ENCODE peak calls at places on chromosomes 2 and 18, in four cellular contexts. One of them, this sample, is unnamed.

GRCh38 chr2:176106636-176107539 is at the start of gene HOXD11:
- DNase-seq in upper lobe of right lung: no peak
- DNase-seq in K562: no peak
- DNase-seq in keratinocyte: no peak
- DNase-seq in this sample: no peak

GRCh38 chr2:133951209-133951608 is 302.7 kb upstream of the MGAT5 start:
- DNase-seq in upper lobe of right lung: no peak
- DNase-seq in K562: no peak
- DNase-seq in keratinocyte: no peak
- DNase-seq in this sample: no peak

GRCh38 chr2:240170354-240170735 is 29.9 kb upstream of the OTOS start:
- DNase-seq in upper lobe of right lung: peak; percentile 53
- DNase-seq in K562: peak; percentile 2
- DNase-seq in keratinocyte: no peak
- DNase-seq in this sample: no peak

GRCh38 chr2:101474752-101475384 is at the start of gene RFX8:
- DNase-seq in upper lobe of right lung: no peak
- DNase-seq in K562: no peak
- DNase-seq in keratinocyte: no peak
- DNase-seq in this sample: no peak

GRCh38 chr2:132815522-132815921 is 145.5 kb upstream of the LYPD1 start:
- DNase-seq in upper lobe of right lung: no peak
- DNase-seq in K562: no peak
- DNase-seq in keratinocyte: no peak
- DNase-seq in this sample: no peak

GRCh38 chr2:174477772-174478171 is 9.1 kb downstream of the GPR155 start:
- DNase-seq in upper lobe of right lung: no peak
- DNase-seq in K562: no peak
- DNase-seq in keratinocyte: no peak
- DNase-seq in this sample: no peak

GRCh38 chr2:43482974-43483373 is 112.9 kb downstream of the THADA start:
- DNase-seq in upper lobe of right lung: no peak
- DNase-seq in K562: no peak
- DNase-seq in keratinocyte: no peak
- DNase-seq in this sample: no peak

GRCh38 chr18:77055429-77056310 is 76.9 kb downstream of the MBP start:
- DNase-seq in upper lobe of right lung: peak; percentile 73
- DNase-seq in K562: no peak
- DNase-seq in keratinocyte: no peak
- DNase-seq in this sample: no peak

GRCh38 chr18:77433076-77433475 is 183.4 kb downstream of the GALR1 start:
- DNase-seq in upper lobe of right lung: no peak
- DNase-seq in K562: no peak
- DNase-seq in keratinocyte: no peak
- DNase-seq in this sample: no peak

GRCh38 chr2:240925191-240925575 is 19.0 kb downstream of the CROCC2 start:
- DNase-seq in upper lobe of right lung: peak; percentile 58
- DNase-seq in K562: no peak
- DNase-seq in keratinocyte: no peak
- DNase-seq in this sample: peak; percentile 83

GRCh38 chr2:240794178-240794721 is 25.8 kb downstream of the KIF1A start:
- DNase-seq in upper lobe of right lung: peak; percentile 58
- DNase-seq in K562: no peak
- DNase-seq in keratinocyte: no peak
- DNase-seq in this sample: no peak

GRCh38 chr2:95022309-95023221 is 2.9 kb upstream of the MAL start:
- DNase-seq in upper lobe of right lung: peak; percentile 87
- DNase-seq in K562: peak; percentile 70
- DNase-seq in keratinocyte: no peak
- DNase-seq in this sample: no peak

GRCh38 chr2:71190959-71191943 is 35.7 kb downstream of the PAIP2B start:
- DNase-seq in upper lobe of right lung: no peak
- DNase-seq in K562: peak; percentile 9
- DNase-seq in keratinocyte: no peak
- DNase-seq in this sample: no peak

GRCh38 chr2:46230115-46230571 is 67.1 kb upstream of the EPAS1 start:
- DNase-seq in upper lobe of right lung: peak; percentile 81
- DNase-seq in K562: no peak
- DNase-seq in keratinocyte: no peak
- DNase-seq in this sample: peak; percentile 81

GRCh38 chr2:130388221-130388907 is 32.5 kb downstream of the PTPN18 start:
- DNase-seq in upper lobe of right lung: no peak
- DNase-seq in K562: no peak
- DNase-seq in keratinocyte: no peak
- DNase-seq in this sample: no peak

GRCh38 chr2:97699765-97700444 is 13.5 kb upstream of the ZAP70 start:
- DNase-seq in upper lobe of right lung: no peak
- DNase-seq in K562: peak; percentile 79
- DNase-seq in keratinocyte: no peak
- DNase-seq in this sample: peak; percentile 80

GRCh38 chr18:30971338-30971956 is 71.1 kb downstream of the DSC3 start:
- DNase-seq in upper lobe of right lung: no peak
- DNase-seq in K562: peak; percentile 56
- DNase-seq in keratinocyte: no peak
- DNase-seq in this sample: no peak

GRCh38 chr2:71948781-71949536 is 198.7 kb downstream of the CYP26B1 start:
- DNase-seq in upper lobe of right lung: peak; percentile 45
- DNase-seq in K562: peak; percentile 11
- DNase-seq in keratinocyte: no peak
- DNase-seq in this sample: no peak

GRCh38 chr18:68721681-68722583 is 7.0 kb upstream of the TMX3 start:
- DNase-seq in upper lobe of right lung: no peak
- DNase-seq in K562: no peak
- DNase-seq in keratinocyte: no peak
- DNase-seq in this sample: no peak

GRCh38 chr2:197839327-197839726 is 34.9 kb downstream of the PLCL1 start:
- DNase-seq in upper lobe of right lung: no peak
- DNase-seq in K562: no peak
- DNase-seq in keratinocyte: no peak
- DNase-seq in this sample: no peak

GRCh38 chr2:27133195-27133875 is 1.1 kb downstream of the PREB start:
- DNase-seq in upper lobe of right lung: no peak
- DNase-seq in K562: peak; percentile 30
- DNase-seq in keratinocyte: no peak
- DNase-seq in this sample: no peak

GRCh38 chr2:47946593-47946992 is 40.3 kb upstream of the FBXO11 start:
- DNase-seq in upper lobe of right lung: no peak
- DNase-seq in K562: no peak
- DNase-seq in keratinocyte: no peak
- DNase-seq in this sample: no peak

GRCh38 chr18:2148823-2149222 is 422.5 kb downstream of the METTL4 start:
- DNase-seq in upper lobe of right lung: no peak
- DNase-seq in K562: no peak
- DNase-seq in keratinocyte: no peak
- DNase-seq in this sample: no peak

GRCh38 chr2:46870051-46870839 is 45.4 kb downstream of the MCFD2 start:
- DNase-seq in upper lobe of right lung: peak; percentile 60
- DNase-seq in K562: no peak
- DNase-seq in keratinocyte: no peak
- DNase-seq in this sample: no peak

DNA sequence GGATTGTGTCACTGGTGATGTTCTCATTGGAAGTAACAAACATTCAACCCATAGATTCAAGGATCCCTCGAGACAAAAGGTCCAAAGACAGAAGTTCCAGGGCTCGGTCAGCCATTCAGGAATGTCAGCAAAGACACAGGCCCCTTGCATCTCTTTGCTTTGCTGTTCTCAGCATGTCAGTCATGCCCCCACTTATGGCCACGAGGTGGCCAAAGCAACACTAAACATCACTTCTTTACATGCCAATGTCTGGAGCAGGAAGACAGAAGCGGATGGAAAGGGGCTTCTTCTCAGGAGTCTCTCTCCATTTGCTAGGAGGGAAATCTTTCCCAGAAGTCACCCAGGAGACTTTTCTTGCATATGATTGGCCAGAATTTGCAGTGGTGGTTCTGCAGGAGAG is 191.6 kb upstream of the SP5 start:
- DNase-seq in upper lobe of right lung: no peak
- DNase-seq in K562: no peak
- DNase-seq in keratinocyte: no peak
- DNase-seq in this sample: no peak
- TF ChIP-seq CTCF in upper lobe of right lung: no peak
- TF ChIP-seq CTCF in K562: peak; percentile 34
- TF ChIP-seq CTCF in keratinocyte: no peak
- TF ChIP-seq CTCF in this sample: no peak

GRCh38 chr2:10079931-10080535 is at the start of gene CYS1:
- DNase-seq in upper lobe of right lung: no peak
- DNase-seq in K562: peak; percentile 35
- DNase-seq in keratinocyte: no peak
- DNase-seq in this sample: no peak
- TF ChIP-seq CTCF in upper lobe of right lung: no peak
- TF ChIP-seq CTCF in K562: peak; percentile 47
- TF ChIP-seq CTCF in keratinocyte: no peak
- TF ChIP-seq CTCF in this sample: peak; percentile 43

GRCh38 chr2:121974919-121975654 is 219.6 kb downstream of the TSN start:
- DNase-seq in upper lobe of right lung: no peak
- DNase-seq in K562: peak; percentile 85
- DNase-seq in keratinocyte: peak; percentile 1
- DNase-seq in this sample: peak; percentile 81
- TF ChIP-seq CTCF in upper lobe of right lung: peak; percentile 59
- TF ChIP-seq CTCF in K562: peak; percentile 94
- TF ChIP-seq CTCF in keratinocyte: peak; percentile 47
- TF ChIP-seq CTCF in this sample: peak; percentile 75

GRCh38 chr2:11699686-11700670 is 30.0 kb upstream of the NTSR2 start:
- DNase-seq in upper lobe of right lung: no peak
- DNase-seq in K562: no peak
- DNase-seq in keratinocyte: no peak
- DNase-seq in this sample: no peak

GRCh38 chr2:11702946-11703345 is 33.0 kb upstream of the NTSR2 start:
- DNase-seq in upper lobe of right lung: no peak
- DNase-seq in K562: no peak
- DNase-seq in keratinocyte: no peak
- DNase-seq in this sample: no peak

GRCh38 chr2:11703700-11704099 is 33.7 kb upstream of the NTSR2 start:
- DNase-seq in upper lobe of right lung: no peak
- DNase-seq in K562: no peak
- DNase-seq in keratinocyte: no peak
- DNase-seq in this sample: no peak

GRCh38 chr2:11701206-11701605 is 31.2 kb upstream of the NTSR2 start:
- DNase-seq in upper lobe of right lung: no peak
- DNase-seq in K562: no peak
- DNase-seq in keratinocyte: no peak
- DNase-seq in this sample: no peak

DNA sequence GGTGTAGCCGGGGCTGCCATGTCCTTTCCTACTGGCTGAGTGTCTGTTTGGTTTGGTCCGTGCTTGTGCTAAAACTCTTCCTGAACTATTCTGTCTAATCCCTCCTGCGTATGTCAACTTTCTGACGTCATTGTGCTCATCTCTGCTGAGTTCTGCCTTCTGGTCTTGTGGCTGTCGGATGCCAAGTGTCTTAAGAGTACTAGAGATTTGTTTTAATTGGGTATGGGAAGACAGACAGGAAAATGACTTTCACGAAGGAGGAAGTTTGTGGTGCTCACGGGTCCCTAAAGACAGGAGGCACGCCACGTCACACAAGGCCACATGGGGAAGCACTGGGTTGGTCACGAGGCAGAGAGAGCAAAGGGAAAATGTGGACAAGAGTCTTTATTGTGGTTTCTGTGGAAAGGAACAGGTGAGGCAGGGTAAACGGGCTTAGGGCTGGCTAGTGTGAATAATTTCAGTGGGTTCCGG is 31.9 kb upstream of the NTSR2 start:
- DNase-seq in upper lobe of right lung: no peak
- DNase-seq in K562: no peak
- DNase-seq in keratinocyte: no peak
- DNase-seq in this sample: no peak
- TF ChIP-seq CTCF in upper lobe of right lung: no peak
- TF ChIP-seq CTCF in K562: no peak
- TF ChIP-seq CTCF in keratinocyte: no peak
- TF ChIP-seq CTCF in this sample: no peak

GRCh38 chr18:5975111-5975622 is 79.8 kb upstream of the TMEM200C start:
- DNase-seq in upper lobe of right lung: no peak
- DNase-seq in K562: no peak
- DNase-seq in keratinocyte: no peak
- DNase-seq in this sample: no peak
- TF ChIP-seq CTCF in upper lobe of right lung: no peak
- TF ChIP-seq CTCF in K562: no peak
- TF ChIP-seq CTCF in keratinocyte: no peak
- TF ChIP-seq CTCF in this sample: no peak

DNA sequence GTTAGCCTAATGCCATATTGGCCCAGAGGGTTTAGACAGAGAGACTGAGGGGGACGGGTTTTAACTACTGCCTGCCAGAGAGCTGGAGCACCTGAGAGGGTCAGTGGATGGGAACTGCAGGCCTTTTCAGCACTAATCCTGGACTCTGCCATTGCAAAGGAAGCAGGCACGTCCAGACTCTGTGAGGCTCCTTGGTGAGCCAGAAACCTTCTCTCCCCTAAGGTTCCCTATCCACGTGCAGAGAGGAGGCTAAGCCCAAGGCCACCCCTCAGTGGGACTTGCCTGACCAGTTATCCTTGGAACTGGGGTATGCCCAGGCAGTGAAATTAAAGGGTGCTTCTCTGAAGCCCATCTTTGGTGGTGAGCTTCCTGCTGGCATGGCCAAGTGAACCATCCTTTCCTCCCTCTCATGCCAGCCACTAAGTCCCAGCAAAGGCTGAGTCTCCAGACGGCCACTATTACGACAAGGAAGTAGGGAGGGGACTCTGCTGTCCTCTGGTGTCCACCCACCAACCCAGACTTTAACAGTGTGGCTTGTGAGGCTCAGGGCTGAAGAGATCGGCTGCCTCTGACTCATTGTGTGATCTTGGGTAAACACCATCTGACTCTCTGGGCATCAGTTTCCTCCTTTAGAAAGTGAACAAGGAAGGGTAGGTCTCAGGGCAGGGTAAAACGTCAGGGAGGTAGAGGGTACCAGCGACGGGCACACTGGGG is 3.9 kb upstream of the MLPH start:
- DNase-seq in upper lobe of right lung: peak; percentile 76
- DNase-seq in K562: no peak
- DNase-seq in keratinocyte: no peak
- DNase-seq in this sample: no peak
- TF ChIP-seq CTCF in upper lobe of right lung: no peak
- TF ChIP-seq CTCF in K562: no peak
- TF ChIP-seq CTCF in keratinocyte: no peak
- TF ChIP-seq CTCF in this sample: peak; percentile 50